ENCODE peak calls at places on chromosomes 7 and 10, in seven cellular contexts. T, M, C, G, A, Z and L are unnamed samples.

GRCh38 chr7:94182066-94182465 is 177.9 kb upstream of the BET1 start:
- DNase-seq in T (peak), M (no peak), C (no peak), G (no peak), A (no peak), Z (no peak), L (peak)

GRCh38 chr7:55020481-55020871 is 1.7 kb downstream of the EGFR start:
- DNase-seq in T (no peak), M (no peak), C (no peak), G (no peak), A (no peak), Z (no peak), L (no peak)

GRCh38 chr7:116967983-116968382 is 14.7 kb downstream of the ST7 start:
- DNase-seq in T (no peak), M (no peak), C (no peak), G (no peak), A (no peak), Z (no peak), L (no peak)

GRCh38 chr10:71663311-71663710 is 56.3 kb downstream of the C10orf105 start:
- DNase-seq in T (no peak), M (no peak), C (no peak), G (no peak), A (peak), Z (no peak), L (no peak)

GRCh38 chr7:10085231-10085630 is 888.4 kb upstream of the PHF14 start:
- DNase-seq in T (no peak), M (no peak), C (no peak), G (no peak), A (no peak), Z (no peak), L (no peak)

GRCh38 chr7:39265912-39266591 is 288.3 kb downstream of the POU6F2 start:
- DNase-seq in T (no peak), M (no peak), C (no peak), G (no peak), A (no peak), Z (no peak), L (no peak)

GRCh38 chr7:85567983-85568382 is 381.1 kb upstream of the SEMA3D start:
- DNase-seq in T (no peak), M (no peak), C (no peak), G (no peak), A (no peak), Z (no peak), L (no peak)

GRCh38 chr7:964401-965231 is 10.1 kb upstream of the ADAP1 start:
- DNase-seq in T (no peak), M (peak), C (no peak), G (no peak), A (no peak), Z (peak), L (no peak)

GRCh38 chr7:2198206-2198605 is 34.5 kb downstream of the MAD1L1 start:
- DNase-seq in T (no peak), M (no peak), C (no peak), G (no peak), A (no peak), Z (peak), L (no peak)

GRCh38 chr10:104427983-104428382 is 74.3 kb downstream of the CFAP58 start:
- DNase-seq in T (no peak), M (no peak), C (no peak), G (no peak), A (no peak), Z (no peak), L (no peak)

GRCh38 chr7:21996641-21997040 is 50.9 kb upstream of the CDCA7L start:
- DNase-seq in T (no peak), M (no peak), C (no peak), G (no peak), A (no peak), Z (no peak), L (no peak)

GRCh38 chr7:152912511-152912910 is 153.0 kb downstream of the ACTR3B start:
- DNase-seq in T (no peak), M (no peak), C (no peak), G (no peak), A (no peak), Z (no peak), L (no peak)

GRCh38 chr7:80707318-80707717 is 68.9 kb downstream of the CD36 start:
- DNase-seq in T (no peak), M (no peak), C (no peak), G (no peak), A (no peak), Z (no peak), L (no peak)

GRCh38 chr10:26733750-26734568 is 36.5 kb downstream of the PDSS1 start:
- DNase-seq in T (no peak), M (peak), C (no peak), G (no peak), A (no peak), Z (no peak), L (no peak)

GRCh38 chr10:71061472-71061871 is 150.9 kb upstream of the UNC5B start:
- DNase-seq in T (no peak), M (no peak), C (no peak), G (no peak), A (no peak), Z (no peak), L (no peak)

GRCh38 chr7:4788627-4789189 is 13.3 kb downstream of the AP5Z1 start:
- DNase-seq in T (no peak), M (no peak), C (no peak), G (no peak), A (no peak), Z (no peak), L (no peak)

GRCh38 chr7:39949980-39950472 is at the start of gene CDK13:
- DNase-seq in T (peak), M (peak), C (no peak), G (peak), A (no peak), Z (peak), L (no peak)

GRCh38 chr10:33365871-33366411 is 31.5 kb upstream of the NRP1 start:
- DNase-seq in T (peak), M (no peak), C (no peak), G (no peak), A (no peak), Z (no peak), L (no peak)

GRCh38 chr10:24215193-24215592 is 6.3 kb downstream of the KIAA1217 start:
- DNase-seq in T (no peak), M (no peak), C (no peak), G (no peak), A (no peak), Z (no peak), L (no peak)

GRCh38 chr10:97179731-97180366 is 5.9 kb downstream of the SLIT1 start:
- DNase-seq in T (no peak), M (peak), C (peak), G (no peak), A (peak), Z (peak), L (no peak)

GRCh38 chr10:118873738-118874105 is 119.0 kb upstream of the CACUL1 start:
- DNase-seq in T (no peak), M (no peak), C (no peak), G (no peak), A (no peak), Z (no peak), L (no peak)

GRCh38 chr7:117621075-117621474 is 141.2 kb downstream of the CFTR start:
- DNase-seq in T (no peak), M (no peak), C (no peak), G (no peak), A (no peak), Z (no peak), L (no peak)

GRCh38 chr7:24701232-24701898 is 55.9 kb downstream of the GSDME start:
- DNase-seq in T (no peak), M (no peak), C (no peak), G (no peak), A (no peak), Z (no peak), L (no peak)

GRCh38 chr10:132630666-132631347 is 93.2 kb downstream of the INPP5A start:
- DNase-seq in T (no peak), M (no peak), C (no peak), G (no peak), A (no peak), Z (no peak), L (no peak)

GRCh38 chr10:5584895-5585516 is 60.2 kb downstream of the CALML3 start:
- DNase-seq in T (peak), M (peak), C (no peak), G (peak), A (no peak), Z (no peak), L (peak)

GRCh38 chr10:103510046-103510685 is 16.7 kb downstream of the NEURL1 start:
- DNase-seq in T (no peak), M (no peak), C (no peak), G (no peak), A (no peak), Z (peak), L (no peak)

GRCh38 chr7:1331576-1332467 is 99.2 kb downstream of the UNCX start:
- DNase-seq in T (no peak), M (no peak), C (no peak), G (no peak), A (no peak), Z (peak), L (no peak)

GRCh38 chr7:149839933-149840332 is 1.8 kb downstream of the ZNF862 start:
- DNase-seq in T (no peak), M (no peak), C (no peak), G (no peak), A (no peak), Z (no peak), L (no peak)

GRCh38 chr7:115748123-115748738 is 282.3 kb downstream of the TFEC start:
- DNase-seq in T (peak), M (peak), C (no peak), G (no peak), A (no peak), Z (no peak), L (no peak)

GRCh38 chr10:124448696-124449169 is 1.1 kb downstream of the NKX1-2 start:
- DNase-seq in T (no peak), M (no peak), C (peak), G (no peak), A (no peak), Z (peak), L (no peak)

GRCh38 chr10:63707254-63707910 is 186.2 kb downstream of the REEP3 start:
- DNase-seq in T (peak), M (peak), C (no peak), G (peak), A (peak), Z (no peak), L (peak)

GRCh38 chr10:129131439-129132122 is 335.5 kb upstream of the MGMT start:
- DNase-seq in T (no peak), M (no peak), C (no peak), G (no peak), A (no peak), Z (no peak), L (no peak)
- TF ChIP-seq SIN3A in T (no peak), M (no peak), C (no peak), G (no peak), A (no peak), Z (no peak), L (no peak)

GRCh38 chr7:43112088-43112940 is at the start of gene HECW1:
- DNase-seq in T (no peak), M (no peak), C (peak), G (no peak), A (no peak), Z (no peak), L (no peak)

GRCh38 chr7:43113622-43114450 is 1.4 kb downstream of the HECW1 start:
- DNase-seq in T (no peak), M (no peak), C (no peak), G (no peak), A (no peak), Z (peak), L (no peak)

GRCh38 chr7:43112941-43113621 is 634 bp downstream of the HECW1 start:
- DNase-seq in T (no peak), M (no peak), C (peak), G (no peak), A (peak), Z (peak), L (no peak)

GRCh38 chr7:43116451-43116850 is 4.0 kb downstream of the HECW1 start:
- DNase-seq in T (no peak), M (no peak), C (no peak), G (no peak), A (no peak), Z (no peak), L (no peak)

GRCh38 chr7:43114451-43114765 is 2.0 kb downstream of the HECW1 start:
- DNase-seq in T (no peak), M (no peak), C (no peak), G (no peak), A (no peak), Z (no peak), L (no peak)
- TF ChIP-seq SIN3A in T (no peak), M (no peak), C (no peak), G (no peak), A (no peak), Z (no peak), L (no peak)

DNA sequence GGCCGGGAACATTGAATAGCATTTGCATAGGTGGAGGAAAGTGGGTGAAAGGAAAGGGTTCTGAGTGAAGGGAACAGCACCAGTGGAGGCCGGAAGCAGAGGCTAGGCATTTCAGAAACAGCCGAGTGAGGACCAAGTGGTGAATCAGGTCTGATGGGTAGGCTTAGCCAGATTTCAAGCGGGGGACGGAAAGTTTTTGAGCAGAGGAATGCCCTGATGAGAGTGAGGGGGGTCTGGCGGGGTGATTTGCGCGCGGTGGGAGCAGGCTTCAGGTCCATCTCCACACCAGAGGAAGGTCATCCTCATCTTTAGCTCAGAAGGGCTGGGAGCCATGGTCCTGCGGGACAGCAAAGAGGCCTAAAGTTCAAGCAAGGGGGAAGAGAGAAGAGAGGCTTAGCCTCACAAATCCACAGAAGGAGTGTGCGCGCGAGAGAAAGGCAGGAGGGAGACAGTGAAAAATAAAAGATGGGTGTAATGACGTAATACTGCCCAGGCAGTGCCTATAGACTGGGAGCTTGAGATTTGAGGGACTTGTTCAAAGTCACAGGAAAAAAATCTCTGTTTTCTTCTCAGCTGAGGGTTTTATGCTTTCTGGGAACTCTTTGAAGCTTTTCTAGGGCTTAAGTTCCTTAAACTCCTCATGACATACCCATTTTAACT is 1.0 kb upstream of the DENND2A start:
- DNase-seq in T (no peak), M (no peak), C (no peak), G (no peak), A (no peak), Z (no peak), L (no peak)
- TF ChIP-seq SIN3A in T (no peak), M (no peak), C (no peak), G (no peak), A (no peak), Z (no peak), L (no peak)

GRCh38 chr10:50552308-50552707 is 71.4 kb downstream of the SGMS1 start:
- DNase-seq in T (no peak), M (no peak), C (no peak), G (no peak), A (no peak), Z (no peak), L (no peak)

GRCh38 chr10:50551894-50552293 is 71.9 kb downstream of the SGMS1 start:
- DNase-seq in T (no peak), M (no peak), C (no peak), G (no peak), A (no peak), Z (no peak), L (no peak)

GRCh38 chr10:50554995-50555568 is 68.7 kb downstream of the SGMS1 start:
- DNase-seq in T (no peak), M (no peak), C (no peak), G (no peak), A (peak), Z (no peak), L (no peak)

GRCh38 chr10:50554381-50554994 is 69.3 kb downstream of the SGMS1 start:
- DNase-seq in T (no peak), M (no peak), C (no peak), G (no peak), A (no peak), Z (no peak), L (no peak)

DNA sequence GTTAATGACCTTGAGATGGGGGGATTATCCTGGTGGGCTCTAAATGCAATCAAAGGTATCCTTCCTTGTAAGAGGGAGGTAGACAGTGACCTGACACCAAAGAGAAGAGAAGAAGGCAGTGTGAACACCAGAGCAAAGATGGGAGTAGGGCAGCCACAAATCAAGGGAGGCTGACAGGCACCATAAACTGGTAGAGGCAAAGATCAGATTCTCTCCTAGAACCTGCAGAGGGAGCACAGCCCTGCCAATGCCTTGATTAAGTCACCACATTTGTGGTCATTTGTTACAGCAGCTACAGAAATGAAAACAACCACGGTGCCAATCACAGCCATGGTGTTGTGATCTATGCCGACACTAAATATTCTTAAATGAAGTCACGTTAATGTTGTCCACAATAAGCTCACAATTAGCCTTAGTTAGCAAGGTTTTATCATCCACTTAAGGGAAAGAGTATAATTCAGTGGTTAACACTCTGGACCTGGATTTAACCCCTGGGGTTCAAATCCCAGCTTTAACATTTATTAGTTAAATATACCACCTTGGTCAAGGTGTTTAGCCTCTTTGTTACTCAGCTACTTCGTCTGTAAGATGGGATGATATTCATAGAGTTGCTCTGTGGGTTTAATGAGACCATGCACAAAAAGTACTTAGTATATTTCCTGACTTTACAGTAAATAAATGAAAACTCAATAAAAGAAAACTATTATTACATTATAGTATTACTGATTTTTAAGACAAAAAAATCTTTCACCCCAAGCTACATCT is 70.8 kb downstream of the SGMS1 start:
- DNase-seq in T (no peak), M (no peak), C (no peak), G (no peak), A (no peak), Z (no peak), L (no peak)
- TF ChIP-seq SIN3A in T (no peak), M (no peak), C (no peak), G (no peak), A (no peak), Z (no peak), L (no peak)

GRCh38 chr7:137544450-137545058 is 201.0 kb upstream of the PTN start:
- DNase-seq in T (no peak), M (no peak), C (no peak), G (no peak), A (no peak), Z (peak), L (no peak)
- TF ChIP-seq SIN3A in T (no peak), M (no peak), C (no peak), G (no peak), A (no peak), Z (no peak), L (no peak)

GRCh38 chr10:121739114-121739513 is 140.9 kb upstream of the FGFR2 start:
- DNase-seq in T (no peak), M (no peak), C (no peak), G (no peak), A (no peak), Z (no peak), L (no peak)

GRCh38 chr10:121732676-121733445 is 134.6 kb upstream of the FGFR2 start:
- DNase-seq in T (no peak), M (no peak), C (peak), G (no peak), A (no peak), Z (no peak), L (no peak)

GRCh38 chr10:121736315-121737002 is 138.2 kb upstream of the FGFR2 start:
- DNase-seq in T (no peak), M (no peak), C (no peak), G (no peak), A (no peak), Z (peak), L (no peak)

GRCh38 chr10:121735248-121735647 is 137.0 kb upstream of the FGFR2 start:
- DNase-seq in T (no peak), M (no peak), C (no peak), G (no peak), A (no peak), Z (no peak), L (no peak)

GRCh38 chr10:121734517-121735137 is 136.4 kb upstream of the FGFR2 start:
- DNase-seq in T (peak), M (peak), C (peak), G (no peak), A (peak), Z (peak), L (no peak)
- TF ChIP-seq SIN3A in T (no peak), M (no peak), C (no peak), G (no peak), A (no peak), Z (no peak), L (no peak)